ENCODE peak calls at places on chromosomes 1 and 21, in four cellular contexts. Z, X, P and V are unnamed samples.

GRCh38 chr1:119075614-119076013 is 64.8 kb downstream of the WARS2 start:
- DNase-seq in Z (no peak), P (no peak), X (no peak), V (no peak)

GRCh38 chr1:6001992-6002576 is 9.9 kb upstream of the NPHP4 start:
- DNase-seq in X (no peak), P (no peak), Z (no peak), V (no peak)

GRCh38 chr1:244341455-244342450 is 110.0 kb downstream of the ADSS2 start:
- DNase-seq in Z (peak; percentile 77), X (no peak), P (no peak), V (peak; percentile 53)

GRCh38 chr1:22850681-22851080 is 122.0 kb downstream of the LACTBL1 start:
- DNase-seq in X (no peak), Z (no peak), P (no peak), V (no peak)

GRCh38 chr1:206771353-206771722 is 765 bp downstream of the IL19 start:
- DNase-seq in Z (no peak), P (no peak), X (no peak), V (no peak)

GRCh38 chr1:117732065-117732789 is 126.4 kb downstream of the TENT5C start:
- DNase-seq in P (no peak), Z (no peak), X (no peak), V (no peak)

GRCh38 chr1:242477944-242478343 is 46.6 kb downstream of the PLD5 start:
- DNase-seq in P (no peak), Z (no peak), X (no peak), V (no peak)

GRCh38 chr1:21904725-21905520 is 32.2 kb downstream of the HSPG2 start:
- DNase-seq in P (no peak), X (no peak), Z (peak; percentile 77), V (no peak)

GRCh38 chr1:63643926-63644325 is 50.7 kb downstream of the PGM1 start:
- DNase-seq in X (no peak), Z (no peak), P (no peak), V (no peak)

GRCh38 chr1:119631433-119632102 is 16.5 kb downstream of the ZNF697 start:
- DNase-seq in Z (no peak), X (no peak), P (no peak), V (peak; percentile 82)

GRCh38 chr1:156566436-156566835 is 5.9 kb downstream of the IQGAP3 start:
- DNase-seq in X (no peak), Z (no peak), P (no peak), V (no peak)

GRCh38 chr1:225962440-225962975 is 21.5 kb upstream of the LEFTY2 start:
- DNase-seq in Z (peak; percentile 57), X (peak; percentile 73), P (no peak), V (no peak)
- TF ChIP-seq CTCF in Z (peak; percentile 72), X (peak; percentile 99), P (peak; percentile 97), V (peak; percentile 63)

GRCh38 chr1:174799136-174799479 is 200.6 kb upstream of the CACYBP start:
- DNase-seq in Z (no peak), P (no peak), X (no peak), V (no peak)
- H3K4me3 ChIP-seq in Z (no peak overlapping the region), P (no peak overlapping the region), X (peak overlapping the region; percentile 60), V (peak overlapping the region; percentile 60)

GRCh38 chr1:105027838-105028471 is 1278.3 kb downstream of the AMY1C start:
- DNase-seq in P (no peak), Z (peak; percentile 3), X (no peak), V (no peak)
- TF ChIP-seq CTCF in P (no peak), Z (no peak), X (peak; percentile 13), V (no peak)

GRCh38 chr1:166166701-166167394 is at the start of gene FAM78B:
- DNase-seq in Z (no peak), P (no peak), X (peak; percentile 88), V (no peak)

GRCh38 chr1:166169182-166169581 is 2.4 kb upstream of the FAM78B start:
- DNase-seq in X (peak; percentile 24), P (no peak), Z (no peak), V (no peak)

GRCh38 chr1:166165661-166166399 is 971 bp downstream of the FAM78B start:
- DNase-seq in P (no peak), Z (no peak), X (peak; percentile 56), V (no peak)

GRCh38 chr1:166166400-166166699 is 451 bp downstream of the FAM78B start:
- DNase-seq in Z (no peak), P (no peak), X (no peak), V (no peak)

DNA sequence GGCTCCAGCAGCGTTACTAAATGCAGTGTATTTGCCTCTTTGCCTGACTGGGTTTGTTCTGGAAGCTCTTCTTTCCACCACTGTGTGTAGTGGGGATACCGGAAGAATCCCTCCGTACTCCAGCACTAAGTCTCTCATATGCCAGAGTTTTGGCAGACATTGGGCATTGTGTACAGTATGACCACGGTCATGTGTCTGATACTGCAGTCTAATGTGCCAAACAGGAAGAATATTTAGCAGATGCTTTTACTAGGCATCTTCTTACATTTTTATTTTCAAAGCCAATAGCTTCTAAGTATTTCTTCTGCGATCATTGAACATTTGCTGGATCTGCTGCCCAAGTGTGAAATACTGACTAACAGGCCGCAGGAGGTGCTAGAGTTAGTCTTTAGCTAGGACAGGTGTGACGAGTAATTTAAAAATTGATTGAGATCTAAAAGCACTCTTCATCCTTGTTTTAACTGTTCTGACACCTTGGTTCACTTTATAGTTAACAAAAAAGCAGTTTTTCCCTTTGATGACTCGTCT is 658 bp upstream of the FAM78B start:
- DNase-seq in P (no peak), X (no peak), Z (no peak), V (no peak)
- H3K4me3 ChIP-seq in P (peak overlapping the region; percentile 76), X (peak overlapping the region; percentile 70), Z (no peak overlapping the region), V (peak overlapping the region; percentile 55)

GRCh38 chr1:158311066-158311465 is 20.3 kb downstream of the CD1B start:
- DNase-seq in Z (no peak), X (peak; percentile 23), P (no peak), V (no peak)

GRCh38 chr1:158310623-158311022 is 20.7 kb downstream of the CD1B start:
- DNase-seq in X (no peak), P (no peak), Z (no peak), V (no peak)
- TF ChIP-seq CTCF in X (no peak), P (no peak), Z (no peak), V (no peak)

DNA sequence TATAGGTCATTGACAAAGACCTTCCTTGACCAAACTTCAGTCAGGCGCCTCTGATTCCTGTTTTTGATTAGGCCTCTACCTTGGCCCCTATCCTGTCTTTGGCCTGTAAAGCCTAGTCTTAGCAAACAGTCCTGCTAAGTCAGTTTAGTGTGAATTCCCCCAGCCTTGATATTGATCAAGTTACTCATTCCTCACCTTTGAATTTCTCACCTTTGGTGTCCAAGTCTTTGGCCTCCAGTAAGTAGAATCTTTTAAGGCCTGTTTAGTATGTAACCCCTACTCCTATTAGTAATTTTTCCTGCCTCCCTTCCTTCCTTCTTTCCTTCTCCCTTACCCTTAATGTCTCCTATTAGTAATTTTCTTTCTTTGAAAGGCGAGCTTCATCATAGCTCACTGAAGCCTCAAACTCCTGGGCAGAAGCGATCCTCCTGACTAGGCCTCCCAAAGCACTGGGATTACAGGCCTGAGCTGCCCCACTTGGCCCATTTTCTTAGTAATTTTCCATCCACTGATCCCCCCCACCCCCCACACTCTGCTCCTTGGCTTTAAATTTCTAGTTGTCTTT is 13.0 kb upstream of the ZNF692 start:
- DNase-seq in P (no peak), X (no peak), Z (no peak), V (no peak)
- H3K4me3 ChIP-seq in P (peak overlapping the region; percentile 98), X (no peak overlapping the region), Z (peak overlapping the region; percentile 25), V (no peak overlapping the region)

DNA sequence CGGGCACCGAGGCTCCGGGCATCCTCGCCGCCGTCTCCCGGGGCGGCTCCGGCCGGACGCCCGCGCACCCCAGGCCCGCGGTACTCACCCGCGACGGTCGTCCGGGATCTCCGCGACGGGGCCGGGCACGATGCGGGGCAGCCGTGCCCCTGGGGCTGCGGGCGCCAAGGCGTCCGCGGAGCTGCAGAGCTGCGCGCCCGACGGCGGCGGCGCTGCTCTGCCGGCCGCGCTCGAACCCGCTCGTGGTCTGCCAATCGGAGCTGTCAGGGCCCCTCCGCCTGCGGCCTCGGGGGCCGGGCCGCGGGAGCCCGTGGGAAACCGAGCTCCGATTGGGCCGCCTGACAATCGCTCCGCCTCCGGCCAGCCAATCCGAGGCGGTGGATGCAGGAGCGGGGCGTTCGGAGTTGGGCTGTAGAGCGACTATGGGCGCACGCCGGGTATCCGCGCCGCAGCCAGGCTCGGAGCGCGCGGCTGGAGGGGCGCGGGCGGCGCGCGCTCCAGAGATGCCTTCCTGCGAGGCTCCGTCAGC is 100.6 kb upstream of the SOD1 start:
- DNase-seq in Z (peak; percentile 38), X (peak; percentile 84), P (no peak), V (no peak)
- TF ChIP-seq CTCF in Z (no peak), X (no peak), P (no peak), V (no peak)

GRCh38 chr1:179576509-179576908 is 761 bp upstream of the NPHS2 start:
- DNase-seq in P (no peak), Z (no peak), X (no peak), V (no peak)

DNA sequence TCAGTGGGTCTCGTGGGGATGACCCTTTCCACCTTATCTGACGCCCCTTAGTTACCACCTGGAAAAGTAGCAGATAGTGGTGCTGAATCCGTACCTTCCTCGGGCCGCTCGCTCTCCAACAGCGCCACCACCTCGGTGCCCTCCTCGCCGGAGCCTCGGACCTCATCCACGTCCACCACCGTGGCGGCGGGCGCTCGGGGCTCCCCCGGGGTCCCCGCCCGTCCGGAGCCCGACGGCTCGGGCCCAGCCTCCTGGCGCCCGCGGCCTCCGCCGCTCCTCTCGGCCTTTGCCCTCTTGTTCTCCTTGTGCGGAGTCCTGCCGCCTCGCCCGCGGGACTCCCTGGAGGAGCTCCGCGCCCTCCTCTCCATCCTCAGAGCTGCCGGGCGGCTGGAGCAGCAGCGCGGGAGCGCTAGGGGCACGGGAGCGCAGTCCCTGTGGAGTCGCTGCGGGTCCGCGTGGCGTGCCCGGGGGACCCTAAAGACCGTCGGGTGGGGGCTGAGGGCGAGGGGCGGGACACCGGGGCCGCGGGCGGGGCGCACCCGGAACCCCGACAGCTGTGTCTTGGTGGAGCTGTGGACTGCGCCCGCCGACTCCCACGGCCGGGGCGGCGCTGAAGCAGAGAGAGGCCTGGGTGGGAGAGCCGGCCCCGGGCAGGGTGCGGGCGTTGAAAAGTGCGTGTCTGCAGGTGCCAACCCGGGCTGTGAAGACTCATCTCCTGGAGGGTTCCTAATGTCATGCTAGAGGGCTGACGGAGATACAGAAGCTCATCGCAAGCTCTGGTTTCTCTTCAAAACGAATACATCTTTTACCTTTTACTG is at the start of gene NPHS2:
- DNase-seq in P (no peak), Z (no peak), X (no peak), V (no peak)
- H3K4me3 ChIP-seq in P (no peak within 1 kb of the TSS), Z (no peak within 1 kb of the TSS), X (no peak within 1 kb of the TSS), V (no peak within 1 kb of the TSS)

GRCh38 chr1:208178091-208178529 is 66.1 kb downstream of the PLXNA2 start:
- DNase-seq in X (no peak), P (no peak), Z (no peak), V (no peak)
- TF ChIP-seq CTCF in X (no peak), P (no peak), Z (no peak), V (no peak)